ENCODE peak calls at places on chromosomes 12 and 14, in six cellular contexts. One of them, this sample, is unnamed.

GRCh38 chr14:38507299-38507698 is 251.4 kb upstream of the CLEC14A start:
- DNase-seq in colonic mucosa: no peak
- DNase-seq in WERI-Rb-1: no peak
- DNase-seq in neural progenitor cell: peak; percentile 15
- DNase-seq in H9: no peak
- DNase-seq in mammary epithelial cell: no peak
- DNase-seq in this sample: no peak

GRCh38 chr14:101233016-101233355 is 328.3 kb upstream of the DIO3 start:
- DNase-seq in colonic mucosa: no peak
- DNase-seq in WERI-Rb-1: no peak
- DNase-seq in neural progenitor cell: no peak
- DNase-seq in H9: peak; percentile 32
- DNase-seq in mammary epithelial cell: no peak
- DNase-seq in this sample: peak; percentile 70

GRCh38 chr12:63978519-63978918 is 134.0 kb downstream of the SRGAP1 start:
- DNase-seq in colonic mucosa: no peak
- DNase-seq in WERI-Rb-1: no peak
- DNase-seq in neural progenitor cell: no peak
- DNase-seq in H9: no peak
- DNase-seq in mammary epithelial cell: peak; percentile 87
- DNase-seq in this sample: no peak

GRCh38 chr14:92659765-92660561 is 88.5 kb downstream of the LGMN start:
- DNase-seq in colonic mucosa: peak; percentile 48
- DNase-seq in WERI-Rb-1: peak; percentile 54
- DNase-seq in neural progenitor cell: no peak
- DNase-seq in H9: no peak
- DNase-seq in mammary epithelial cell: peak; percentile 92
- DNase-seq in this sample: no peak

GRCh38 chr12:113030875-113031525 is 25.5 kb upstream of the DTX1 start:
- DNase-seq in colonic mucosa: no peak
- DNase-seq in WERI-Rb-1: peak; percentile 68
- DNase-seq in neural progenitor cell: peak; percentile 85
- DNase-seq in H9: peak; percentile 89
- DNase-seq in mammary epithelial cell: peak; percentile 66
- DNase-seq in this sample: no peak

GRCh38 chr12:108850854-108851573 is 6.4 kb downstream of the SSH1 start:
- DNase-seq in colonic mucosa: no peak
- DNase-seq in WERI-Rb-1: peak; percentile 76
- DNase-seq in neural progenitor cell: no peak
- DNase-seq in H9: no peak
- DNase-seq in mammary epithelial cell: no peak
- DNase-seq in this sample: no peak

GRCh38 chr12:24244231-24244630 is 294.8 kb upstream of the SOX5 start:
- DNase-seq in colonic mucosa: no peak
- DNase-seq in WERI-Rb-1: no peak
- DNase-seq in neural progenitor cell: no peak
- DNase-seq in H9: peak; percentile 48
- DNase-seq in mammary epithelial cell: no peak
- DNase-seq in this sample: no peak

GRCh38 chr12:115872212-115872611 is 405.3 kb downstream of the MED13L start:
- DNase-seq in colonic mucosa: no peak
- DNase-seq in WERI-Rb-1: no peak
- DNase-seq in neural progenitor cell: peak; percentile 21
- DNase-seq in H9: no peak
- DNase-seq in mammary epithelial cell: no peak
- DNase-seq in this sample: no peak

GRCh38 chr12:69052613-69053408 is 119.8 kb upstream of the CPM start:
- DNase-seq in colonic mucosa: no peak
- DNase-seq in WERI-Rb-1: no peak
- DNase-seq in neural progenitor cell: no peak
- DNase-seq in H9: peak; percentile 84
- DNase-seq in mammary epithelial cell: peak; percentile 80
- DNase-seq in this sample: no peak

DNA sequence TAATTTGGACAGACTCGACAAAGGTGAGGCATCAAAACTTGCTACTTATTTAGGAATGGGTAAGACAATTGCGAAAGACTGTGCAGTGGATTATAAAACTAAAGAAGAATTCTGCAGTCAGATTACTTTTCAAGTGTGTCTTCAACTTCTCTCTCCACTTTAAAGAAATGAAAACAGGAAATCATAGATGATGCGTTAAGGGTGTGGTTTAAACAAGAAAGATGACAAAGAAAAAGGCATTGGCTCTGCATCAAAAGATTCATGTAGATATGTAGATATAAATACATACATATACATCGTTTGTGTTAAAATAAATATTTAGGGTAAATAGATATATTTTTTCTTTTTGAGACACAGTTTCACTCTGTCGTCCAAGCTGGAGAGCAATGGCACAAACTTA is 74.6 kb upstream of the PARP11 start:
- DNase-seq in colonic mucosa: no peak
- DNase-seq in WERI-Rb-1: no peak
- DNase-seq in neural progenitor cell: no peak
- DNase-seq in H9: no peak
- DNase-seq in mammary epithelial cell: no peak
- DNase-seq in this sample: no peak
- H3K27ac ChIP-seq in colonic mucosa: no peak overlapping the region
- H3K27ac ChIP-seq in WERI-Rb-1: no peak overlapping the region
- H3K27ac ChIP-seq in neural progenitor cell: no peak overlapping the region
- H3K27ac ChIP-seq in H9: no peak overlapping the region
- H3K27ac ChIP-seq in mammary epithelial cell: no peak overlapping the region
- H3K27ac ChIP-seq in this sample: no peak overlapping the region

GRCh38 chr14:103550451-103551337 is 11.8 kb downstream of the BAG5 start:
- DNase-seq in colonic mucosa: no peak
- DNase-seq in WERI-Rb-1: no peak
- DNase-seq in neural progenitor cell: no peak
- DNase-seq in H9: no peak
- DNase-seq in mammary epithelial cell: no peak
- DNase-seq in this sample: peak; percentile 76

GRCh38 chr14:103549361-103550311 is 12.8 kb downstream of the BAG5 start:
- DNase-seq in colonic mucosa: no peak
- DNase-seq in WERI-Rb-1: no peak
- DNase-seq in neural progenitor cell: no peak
- DNase-seq in H9: no peak
- DNase-seq in mammary epithelial cell: no peak
- DNase-seq in this sample: peak; percentile 68

GRCh38 chr14:103552011-103552797 is 10.3 kb downstream of the BAG5 start:
- DNase-seq in colonic mucosa: no peak
- DNase-seq in WERI-Rb-1: no peak
- DNase-seq in neural progenitor cell: no peak
- DNase-seq in H9: no peak
- DNase-seq in mammary epithelial cell: peak; percentile 70
- DNase-seq in this sample: peak; percentile 80

GRCh38 chr14:103552811-103553210 is 9.6 kb downstream of the BAG5 start:
- DNase-seq in colonic mucosa: no peak
- DNase-seq in WERI-Rb-1: no peak
- DNase-seq in neural progenitor cell: no peak
- DNase-seq in H9: no peak
- DNase-seq in mammary epithelial cell: no peak
- DNase-seq in this sample: no peak

DNA sequence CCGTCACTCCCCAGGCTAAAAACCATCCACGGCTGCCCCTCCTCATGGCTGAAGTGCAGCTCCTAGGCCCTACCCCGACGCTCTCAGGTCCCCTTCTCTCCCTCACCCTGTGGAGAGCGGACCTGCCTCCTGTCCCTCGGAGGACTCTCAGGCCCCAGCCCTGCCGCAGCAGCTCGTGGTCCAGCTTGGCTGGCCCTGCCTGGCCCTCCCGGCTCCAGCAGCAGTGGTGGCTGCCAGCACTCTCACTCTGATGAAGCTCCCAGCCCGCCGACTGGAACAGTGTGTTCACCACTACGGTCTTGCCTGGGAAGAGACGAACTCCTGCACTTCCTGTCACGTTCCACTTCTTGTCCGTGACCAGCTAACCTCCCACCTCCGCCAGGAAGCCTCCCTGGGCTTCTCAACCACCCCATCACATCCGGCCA is 11.1 kb downstream of the BAG5 start:
- DNase-seq in colonic mucosa: no peak
- DNase-seq in WERI-Rb-1: no peak
- DNase-seq in neural progenitor cell: no peak
- DNase-seq in H9: no peak
- DNase-seq in mammary epithelial cell: no peak
- DNase-seq in this sample: peak; percentile 82
- H3K27ac ChIP-seq in colonic mucosa: peak overlapping the region; percentile 33
- H3K27ac ChIP-seq in WERI-Rb-1: no peak overlapping the region
- H3K27ac ChIP-seq in neural progenitor cell: no peak overlapping the region
- H3K27ac ChIP-seq in H9: no peak overlapping the region
- H3K27ac ChIP-seq in mammary epithelial cell: peak overlapping the region; percentile 1
- H3K27ac ChIP-seq in this sample: peak overlapping the region; percentile 75

GRCh38 chr12:27623645-27624044 is 72.6 kb upstream of the REP15 start:
- DNase-seq in colonic mucosa: no peak
- DNase-seq in WERI-Rb-1: no peak
- DNase-seq in neural progenitor cell: no peak
- DNase-seq in H9: no peak
- DNase-seq in mammary epithelial cell: no peak
- DNase-seq in this sample: no peak
- H3K27ac ChIP-seq in colonic mucosa: no peak overlapping the region
- H3K27ac ChIP-seq in WERI-Rb-1: no peak overlapping the region
- H3K27ac ChIP-seq in neural progenitor cell: no peak overlapping the region
- H3K27ac ChIP-seq in H9: no peak overlapping the region
- H3K27ac ChIP-seq in mammary epithelial cell: no peak overlapping the region
- H3K27ac ChIP-seq in this sample: no peak overlapping the region

GRCh38 chr12:106766393-106766826 is 8.1 kb upstream of the RIC8B start:
- DNase-seq in colonic mucosa: no peak
- DNase-seq in WERI-Rb-1: no peak
- DNase-seq in neural progenitor cell: no peak
- DNase-seq in H9: no peak
- DNase-seq in mammary epithelial cell: no peak
- DNase-seq in this sample: no peak
- H3K27ac ChIP-seq in colonic mucosa: no peak overlapping the region
- H3K27ac ChIP-seq in WERI-Rb-1: no peak overlapping the region
- H3K27ac ChIP-seq in neural progenitor cell: no peak overlapping the region
- H3K27ac ChIP-seq in H9: no peak overlapping the region
- H3K27ac ChIP-seq in mammary epithelial cell: no peak overlapping the region
- H3K27ac ChIP-seq in this sample: no peak overlapping the region

GRCh38 chr14:95216013-95216412 is 58.7 kb upstream of the DICER1 start:
- DNase-seq in colonic mucosa: no peak
- DNase-seq in WERI-Rb-1: no peak
- DNase-seq in neural progenitor cell: no peak
- DNase-seq in H9: no peak
- DNase-seq in mammary epithelial cell: no peak
- DNase-seq in this sample: no peak

GRCh38 chr14:95217391-95217900 is 60.1 kb upstream of the DICER1 start:
- DNase-seq in colonic mucosa: no peak
- DNase-seq in WERI-Rb-1: peak; percentile 57
- DNase-seq in neural progenitor cell: no peak
- DNase-seq in H9: no peak
- DNase-seq in mammary epithelial cell: no peak
- DNase-seq in this sample: no peak

GRCh38 chr14:95218472-95219193 is 61.3 kb upstream of the DICER1 start:
- DNase-seq in colonic mucosa: no peak
- DNase-seq in WERI-Rb-1: peak; percentile 43
- DNase-seq in neural progenitor cell: no peak
- DNase-seq in H9: peak; percentile 62
- DNase-seq in mammary epithelial cell: no peak
- DNase-seq in this sample: no peak

GRCh38 chr14:95220663-95221231 is 63.4 kb upstream of the DICER1 start:
- DNase-seq in colonic mucosa: no peak
- DNase-seq in WERI-Rb-1: no peak
- DNase-seq in neural progenitor cell: peak; percentile 20
- DNase-seq in H9: no peak
- DNase-seq in mammary epithelial cell: no peak
- DNase-seq in this sample: no peak

DNA sequence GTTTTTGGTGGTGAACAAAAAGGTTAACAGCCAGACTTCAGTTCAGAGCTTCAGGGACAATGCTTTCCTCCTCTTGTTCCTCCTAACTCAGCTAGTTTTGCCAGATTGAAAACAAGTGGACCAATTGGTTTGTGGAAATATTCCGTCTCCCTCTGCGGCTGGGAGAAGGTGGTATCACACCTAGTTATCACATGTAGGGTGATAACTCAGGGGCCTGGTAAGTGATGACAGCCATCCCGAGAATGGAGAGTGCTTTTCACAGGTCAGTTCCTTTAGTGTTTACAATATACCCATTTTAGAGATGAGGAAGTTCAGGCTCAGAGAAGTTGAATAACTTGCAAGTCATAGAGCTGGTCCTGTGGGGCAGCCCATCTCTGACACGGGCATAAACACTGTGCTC is 60.7 kb upstream of the DICER1 start:
- DNase-seq in colonic mucosa: no peak
- DNase-seq in WERI-Rb-1: no peak
- DNase-seq in neural progenitor cell: no peak
- DNase-seq in H9: no peak
- DNase-seq in mammary epithelial cell: no peak
- DNase-seq in this sample: no peak
- H3K27ac ChIP-seq in colonic mucosa: no peak overlapping the region
- H3K27ac ChIP-seq in WERI-Rb-1: no peak overlapping the region
- H3K27ac ChIP-seq in neural progenitor cell: no peak overlapping the region
- H3K27ac ChIP-seq in H9: no peak overlapping the region
- H3K27ac ChIP-seq in mammary epithelial cell: no peak overlapping the region
- H3K27ac ChIP-seq in this sample: no peak overlapping the region

DNA sequence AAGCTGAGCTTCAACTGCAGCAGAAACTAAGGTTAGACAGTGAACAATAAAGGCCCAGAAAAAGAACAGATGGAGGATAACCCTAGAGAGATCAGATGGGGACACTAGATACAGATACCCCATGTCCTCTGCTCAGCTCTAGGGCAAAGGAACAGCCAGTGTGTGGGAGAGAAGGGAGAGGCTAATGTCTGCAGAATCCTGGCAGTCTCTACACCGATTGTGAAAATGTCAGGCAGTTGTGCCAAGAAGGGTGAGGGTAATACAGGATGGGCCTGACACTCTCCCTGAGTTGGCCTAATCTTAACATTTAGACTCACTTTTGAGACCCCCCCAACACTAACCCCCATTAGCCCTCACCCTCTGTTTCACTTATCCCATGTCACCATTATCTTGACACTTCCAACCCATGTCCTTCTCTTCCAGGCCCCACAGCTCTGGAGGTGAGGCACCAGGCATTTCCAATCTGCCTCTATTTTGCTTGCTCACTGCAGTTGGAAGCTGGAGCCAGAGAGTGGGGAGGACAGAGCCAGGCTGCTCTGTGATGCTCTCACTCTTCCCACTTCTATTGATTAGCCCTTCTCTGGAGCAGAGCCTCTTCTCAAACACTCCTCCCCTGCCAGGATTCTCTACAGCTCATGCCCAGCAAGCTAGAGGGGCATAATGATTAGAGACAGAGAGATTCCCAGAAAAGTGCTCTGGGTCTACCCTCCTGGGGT is 3.0 kb upstream of the BLOC1S1 start:
- DNase-seq in colonic mucosa: no peak
- DNase-seq in WERI-Rb-1: no peak
- DNase-seq in neural progenitor cell: no peak
- DNase-seq in H9: no peak
- DNase-seq in mammary epithelial cell: no peak
- DNase-seq in this sample: no peak
- H3K27ac ChIP-seq in colonic mucosa: no peak overlapping the region
- H3K27ac ChIP-seq in WERI-Rb-1: peak overlapping the region; percentile 59
- H3K27ac ChIP-seq in neural progenitor cell: no peak overlapping the region
- H3K27ac ChIP-seq in H9: no peak overlapping the region
- H3K27ac ChIP-seq in mammary epithelial cell: no peak overlapping the region
- H3K27ac ChIP-seq in this sample: no peak overlapping the region

GRCh38 chr14:57831981-57832380 is 33.9 kb downstream of the SLC35F4 start:
- DNase-seq in colonic mucosa: no peak
- DNase-seq in WERI-Rb-1: no peak
- DNase-seq in neural progenitor cell: peak; percentile 37
- DNase-seq in H9: peak; percentile 78
- DNase-seq in mammary epithelial cell: no peak
- DNase-seq in this sample: no peak
- H3K27ac ChIP-seq in colonic mucosa: no peak overlapping the region
- H3K27ac ChIP-seq in WERI-Rb-1: no peak overlapping the region
- H3K27ac ChIP-seq in neural progenitor cell: no peak overlapping the region
- H3K27ac ChIP-seq in H9: no peak overlapping the region
- H3K27ac ChIP-seq in mammary epithelial cell: no peak overlapping the region
- H3K27ac ChIP-seq in this sample: no peak overlapping the region

GRCh38 chr12:76608070-76608469 is 48.5 kb upstream of the OSBPL8 start:
- DNase-seq in colonic mucosa: no peak
- DNase-seq in WERI-Rb-1: no peak
- DNase-seq in neural progenitor cell: no peak
- DNase-seq in H9: peak; percentile 70
- DNase-seq in mammary epithelial cell: no peak
- DNase-seq in this sample: no peak
- H3K27ac ChIP-seq in colonic mucosa: no peak overlapping the region
- H3K27ac ChIP-seq in WERI-Rb-1: no peak overlapping the region
- H3K27ac ChIP-seq in neural progenitor cell: no peak overlapping the region
- H3K27ac ChIP-seq in H9: no peak overlapping the region
- H3K27ac ChIP-seq in mammary epithelial cell: no peak overlapping the region
- H3K27ac ChIP-seq in this sample: no peak overlapping the region